ENCODE peak calls at places on chromosomes 6 and 20, in nine cellular contexts. R is cardiac fibroblast; P is NCI-H510A; W is CD4-positive, CD25-positive, alpha-beta regulatory T cell; F is hippocampal formation; T is H54; J is GM23248; U is esophagus squamous epithelium; N is stimulated activated naive CD8-positive, alpha-beta T cell treated with anti-CD3 and anti-CD28 coated beads, Interleukin-15, Interleukin-2, amounts not matched to agents 100 U/mL and 50 U/mL, for 24 hours. I is an unnamed sample.

GRCh38 chr6:3281669-3282460 is 23.1 kb downstream of the PSMG4 start:
- DNase-seq in R (peak), P (no peak), W (no peak), F (no peak), T (peak), J (peak), U (no peak), N (no peak), I (no peak)

GRCh38 chr6:88474720-88475119 is 308.6 kb upstream of the CNR1 start:
- DNase-seq in R (no peak), P (no peak), W (no peak), F (no peak), T (no peak), J (no peak), U (no peak), N (no peak), I (no peak)

GRCh38 chr6:112481256-112481655 is 134.1 kb downstream of the RFPL4B start:
- DNase-seq in R (no peak), P (no peak), W (no peak), F (no peak), T (no peak), J (no peak), U (no peak), N (no peak), I (no peak)

GRCh38 chr6:104995989-104996617 is 39.2 kb downstream of the LIN28B start:
- DNase-seq in R (peak), P (no peak), W (no peak), F (peak), T (no peak), J (peak), U (no peak), N (no peak), I (no peak)

GRCh38 chr6:122872311-122872710 is 83.3 kb downstream of the SMPDL3A start:
- DNase-seq in R (no peak), P (no peak), W (no peak), F (no peak), T (no peak), J (no peak), U (no peak), N (no peak), I (no peak)

GRCh38 chr6:113632220-113632864 is 224.8 kb upstream of the MARCKS start:
- DNase-seq in R (peak), P (no peak), W (peak), F (no peak), T (peak), J (peak), U (no peak), N (peak), I (peak)

GRCh38 chr20:44765091-44765490 is 19.4 kb downstream of the KCNK15 start:
- DNase-seq in R (no peak), P (no peak), W (no peak), F (no peak), T (no peak), J (no peak), U (no peak), N (no peak), I (no peak)

GRCh38 chr20:11776687-11777086 is 141.0 kb upstream of the BTBD3 start:
- DNase-seq in R (no peak), P (no peak), W (no peak), F (no peak), T (no peak), J (peak), U (no peak), N (no peak), I (no peak)

GRCh38 chr20:41268917-41269652 is 48.4 kb downstream of the ZHX3 start:
- DNase-seq in R (no peak), P (no peak), W (no peak), F (no peak), T (no peak), J (peak), U (no peak), N (no peak), I (no peak)

GRCh38 chr20:9514461-9515210 is at the start of gene LAMP5:
- DNase-seq in R (peak), P (peak), W (no peak), F (no peak), T (no peak), J (peak), U (no peak), N (no peak), I (no peak)

GRCh38 chr6:157432231-157432630 is 51.2 kb downstream of the ZDHHC14 start:
- DNase-seq in R (no peak), P (no peak), W (no peak), F (no peak), T (no peak), J (no peak), U (no peak), N (no peak), I (no peak)

GRCh38 chr6:149563203-149563927 is 2.8 kb upstream of the GINM1 start:
- DNase-seq in R (peak), P (no peak), W (no peak), F (no peak), T (peak), J (peak), U (no peak), N (no peak), I (no peak)

GRCh38 chr20:34629342-34629741 is 47.5 kb downstream of the PIGU start:
- DNase-seq in R (no peak), P (no peak), W (no peak), F (no peak), T (no peak), J (no peak), U (no peak), N (no peak), I (no peak)

GRCh38 chr20:4883546-4883945 is 117.8 kb downstream of the SLC23A2 start:
- DNase-seq in R (no peak), P (no peak), W (no peak), F (no peak), T (no peak), J (no peak), U (no peak), N (no peak), I (no peak)

GRCh38 chr20:53629436-53629835 is 35.8 kb upstream of the ZNF217 start:
- DNase-seq in R (no peak), P (no peak), W (no peak), F (no peak), T (no peak), J (no peak), U (no peak), N (no peak), I (no peak)

GRCh38 chr20:41717464-41717863 is 99.3 kb upstream of the CHD6 start:
- DNase-seq in R (peak), P (peak), W (no peak), F (no peak), T (no peak), J (peak), U (no peak), N (no peak), I (no peak)

GRCh38 chr20:21147593-21147992 is 21.7 kb downstream of the KIZ start:
- DNase-seq in R (peak), P (no peak), W (peak), F (no peak), T (no peak), J (peak), U (no peak), N (no peak), I (no peak)

GRCh38 chr20:46235086-46235485 is 73.2 kb downstream of the CDH22 start:
- DNase-seq in R (no peak), P (no peak), W (no peak), F (no peak), T (no peak), J (no peak), U (no peak), N (no peak), I (no peak)

GRCh38 chr6:26020983-26021349 is 58.4 kb downstream of the TRIM38 start:
- DNase-seq in R (peak), P (peak), W (no peak), F (no peak), T (no peak), J (peak), U (no peak), N (peak), I (no peak)

GRCh38 chr20:62252342-62252966 is 14.1 kb downstream of the OSBPL2 start:
- DNase-seq in R (peak), P (no peak), W (no peak), F (no peak), T (peak), J (no peak), U (no peak), N (no peak), I (no peak)

GRCh38 chr6:56072856-56073255 is 174.5 kb downstream of the COL21A1 start:
- DNase-seq in R (peak), P (no peak), W (no peak), F (no peak), T (no peak), J (peak), U (no peak), N (no peak), I (no peak)